ENCODE peak calls at places on chromosomes 4 and X, in seven cellular contexts. I, J, N, G, T, L and A are unnamed samples.
A peak's percentile ranks its signal among the peaks of the same experiment; 100 is the strongest.

GRCh38 chrX:13968198-13968597 is 61.5 kb downstream of the GEMIN8 start:
- DNase-seq in I (no peak), J (no peak), N (no peak), G (no peak), T (no peak), L (no peak), A (no peak)

GRCh38 chr4:124212835-124213640 is 499.5 kb downstream of the ANKRD50 start:
- DNase-seq in I (no peak), J (no peak), N (no peak), G (no peak), T (no peak), L (no peak), A (no peak)

GRCh38 chr4:3393171-3393570 is 48.6 kb upstream of the HGFAC start:
- DNase-seq in I (no peak), J (no peak), N (no peak), G (no peak), T (no peak), L (no peak), A (no peak)

GRCh38 chrX:115625577-115626301 is 64.8 kb downstream of the PLS3 start:
- DNase-seq in I (no peak), J (peak; percentile 89), N (no peak), G (no peak), T (no peak), L (no peak), A (no peak)

GRCh38 chr4:105936901-105937300 is 41.6 kb downstream of the NPNT start:
- DNase-seq in I (no peak), J (no peak), N (no peak), G (no peak), T (no peak), L (no peak), A (no peak)

GRCh38 chr4:139275281-139275735 is 4.7 kb downstream of the MGARP start:
- DNase-seq in I (no peak), J (no peak), N (no peak), G (no peak), T (no peak), L (no peak), A (no peak)

GRCh38 chr4:13483142-13484044 is 747 bp downstream of the RAB28 start:
- DNase-seq in I (peak; percentile 7), J (peak; percentile 58), N (peak; percentile 82), G (peak; percentile 3), T (peak; percentile 67), L (peak; percentile 14), A (peak; percentile 32)

GRCh38 chr4:79526970-79527565 is 119.0 kb upstream of the GK2 start:
- DNase-seq in I (no peak), J (no peak), N (no peak), G (no peak), T (no peak), L (no peak), A (no peak)

GRCh38 chr4:156329779-156330178 is 376.1 kb upstream of the CTSO start:
- DNase-seq in I (no peak), J (peak; percentile 5), N (peak; percentile 45), G (no peak), T (no peak), L (no peak), A (no peak)

GRCh38 chrX:14776901-14777300 is 96.0 kb downstream of the FANCB start:
- DNase-seq in I (no peak), J (no peak), N (no peak), G (no peak), T (no peak), L (no peak), A (no peak)

GRCh38 chr4:40579983-40580382 is 49.7 kb downstream of the RBM47 start:
- DNase-seq in I (no peak), J (no peak), N (peak; percentile 88), G (no peak), T (no peak), L (no peak), A (no peak)

GRCh38 chr4:156762851-156763250 is 208.7 kb downstream of the PDGFC start:
- DNase-seq in I (no peak), J (no peak), N (no peak), G (no peak), T (no peak), L (no peak), A (no peak)

GRCh38 chr4:79609853-79610252 is 201.8 kb upstream of the GK2 start:
- DNase-seq in I (no peak), J (no peak), N (no peak), G (no peak), T (no peak), L (no peak), A (no peak)